ENCODE peak calls at places on chromosomes 12 and 14, in eight cellular contexts. W is hepatocyte; Y is neuronal stem cell; R is heart left ventricle; X is astrocyte of the spinal cord; K is CD4-positive, alpha-beta memory T cell; V is psoas muscle; S is thyroid gland. Q is an unnamed sample.

GRCh38 chr12:28424965-28425364 is 234.7 kb downstream of the CCDC91 start:
- DNase-seq in V (no peak), R (peak; percentile 36), W (peak; percentile 5), Y (no peak), K (no peak), X (peak; percentile 89), S (peak; percentile 66), Q (no peak)

GRCh38 chr12:66050283-66050576 is 80.3 kb downstream of the LLPH start:
- DNase-seq in S (no peak), Y (no peak), K (no peak), V (no peak), R (no peak), W (no peak), X (no peak), Q (no peak)

GRCh38 chr14:104600141-104600643 is 4.4 kb downstream of the TMEM179 start:
- DNase-seq in K (no peak), V (peak; percentile 10), Y (no peak), W (peak; percentile 45), R (no peak), S (no peak), X (no peak), Q (no peak)

GRCh38 chr14:32826404-32827082 is 112.1 kb upstream of the NPAS3 start:
- DNase-seq in V (no peak), S (peak; percentile 47), R (no peak), Y (no peak), K (no peak), X (peak; percentile 32), W (no peak), Q (peak; percentile 19)

GRCh38 chr14:77868552-77869300 is 68.8 kb downstream of the ADCK1 start:
- DNase-seq in S (no peak), X (no peak), V (no peak), K (no peak), Y (no peak), W (no peak), R (no peak), Q (no peak)

GRCh38 chr12:125193798-125194562 is 128.7 kb downstream of the AACS start:
- DNase-seq in V (no peak), R (no peak), K (no peak), S (no peak), W (no peak), X (peak; percentile 37), Y (no peak), Q (peak; percentile 80)

GRCh38 chr12:75550401-75550851 is 39.0 kb upstream of the KRR1 start:
- DNase-seq in X (no peak), W (no peak), K (no peak), Y (no peak), S (peak; percentile 80), V (no peak), R (peak; percentile 41), Q (no peak)

GRCh38 chr14:72663956-72664650 is 229.8 kb downstream of the DPF3 start:
- DNase-seq in V (no peak), S (no peak), K (no peak), Y (no peak), R (no peak), W (no peak), X (no peak), Q (no peak)

GRCh38 chr12:70721958-70722357 is 84.7 kb upstream of the PTPRB start:
- DNase-seq in Y (no peak), X (no peak), K (no peak), S (no peak), R (no peak), V (no peak), W (no peak), Q (no peak)

GRCh38 chr12:31317471-31318397 is 8.2 kb downstream of the SINHCAF start:
- DNase-seq in S (no peak), X (peak; percentile 57), R (no peak), V (no peak), Y (no peak), W (no peak), K (peak; percentile 48), Q (no peak)

GRCh38 chr14:81534510-81535074 is 939 bp upstream of the SEL1L start:
- DNase-seq in V (no peak), X (no peak), Y (no peak), W (no peak), R (no peak), S (no peak), K (no peak), Q (no peak)

GRCh38 chr14:81537193-81537592 is 3.5 kb upstream of the SEL1L start:
- DNase-seq in V (no peak), W (no peak), K (no peak), R (no peak), X (no peak), S (no peak), Y (no peak), Q (no peak)

GRCh38 chr14:81533536-81534343 is at the start of gene SEL1L:
- DNase-seq in V (peak; percentile 100), X (peak; percentile 100), R (peak; percentile 100), Y (peak; percentile 100), S (peak; percentile 100), K (peak; percentile 100), W (peak; percentile 99), Q (peak; percentile 100)

GRCh38 chr14:81535399-81536124 is 1.9 kb upstream of the SEL1L start:
- DNase-seq in W (no peak), Y (no peak), V (no peak), K (no peak), R (no peak), X (no peak), S (no peak), Q (no peak)

GRCh38 chr14:81536125-81536771 is 2.6 kb upstream of the SEL1L start:
- DNase-seq in V (no peak), X (no peak), Y (no peak), R (no peak), W (no peak), K (no peak), S (no peak), Q (no peak)
- H3K4me3 ChIP-seq in V (no peak overlapping the region), X (no peak overlapping the region), Y (no peak overlapping the region), R (no peak overlapping the region), W (no peak overlapping the region), K (no peak overlapping the region), S (no peak overlapping the region), Q (no peak overlapping the region)

DNA sequence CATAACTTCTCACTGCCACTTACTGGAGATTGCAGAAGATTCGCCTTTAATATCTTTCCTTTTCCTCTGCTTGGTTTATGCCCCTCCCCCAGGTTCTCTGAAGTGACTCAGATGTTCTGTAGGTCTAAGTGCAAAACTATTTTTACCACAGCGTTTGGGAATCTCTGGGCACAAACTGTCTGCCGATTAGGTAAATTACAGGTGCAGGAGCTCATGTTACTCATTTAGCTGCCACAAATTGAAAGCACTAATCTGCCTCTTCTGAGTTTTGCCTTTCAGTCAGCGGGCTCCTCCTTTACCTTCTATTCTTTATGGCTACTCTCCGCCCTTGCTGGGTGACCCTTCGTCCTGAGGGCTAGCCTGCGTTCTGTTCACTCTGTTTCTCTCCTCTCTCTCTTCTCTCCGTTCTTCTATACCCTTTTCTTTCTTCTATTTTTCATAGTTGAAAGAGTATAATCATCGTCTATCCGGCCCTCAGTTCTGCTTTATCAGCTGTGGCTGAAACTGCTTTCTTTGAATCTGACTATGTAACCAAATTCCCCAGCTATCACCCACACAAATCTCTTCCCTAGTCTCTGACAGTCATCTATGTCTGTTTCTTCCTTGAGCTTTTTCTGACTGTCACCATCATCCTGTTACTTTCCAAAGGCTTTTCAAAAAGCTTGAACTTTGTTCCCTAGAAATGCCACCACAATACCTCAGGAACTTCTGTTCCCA is 4.4 kb upstream of the MYF6 start:
- DNase-seq in R (no peak), W (peak; percentile 64), X (peak; percentile 76), V (no peak), Y (no peak), S (no peak), K (no peak), Q (peak; percentile 54)
- H3K4me3 ChIP-seq in R (peak overlapping the region; percentile 30), W (no peak overlapping the region), X (no peak overlapping the region), V (peak overlapping the region; percentile 76), Y (no peak overlapping the region), S (no peak overlapping the region), K (no peak overlapping the region), Q (no peak overlapping the region)

GRCh38 chr14:58239259-58240210 is 5.1 kb upstream of the PSMA3 start:
- DNase-seq in K (peak; percentile 86), S (peak; percentile 74), W (peak; percentile 84), V (peak; percentile 70), R (peak; percentile 67), X (peak; percentile 75), Y (peak; percentile 62), Q (peak; percentile 41)

GRCh38 chr14:58243790-58244555 is 670 bp upstream of the PSMA3 start:
- DNase-seq in X (peak; percentile 7), S (peak; percentile 38), K (no peak), W (peak; percentile 20), Y (no peak), V (no peak), R (no peak), Q (peak; percentile 17)

GRCh38 chr14:58238252-58239247 is 6.1 kb upstream of the PSMA3 start:
- DNase-seq in V (no peak), X (no peak), K (peak; percentile 41), W (peak; percentile 54), S (peak; percentile 34), R (no peak), Y (no peak), Q (peak; percentile 48)
- H3K4me3 ChIP-seq in V (peak overlapping the region; percentile 77), X (peak overlapping the region; percentile 59), K (peak overlapping the region; percentile 84), W (peak overlapping the region; percentile 65), S (no peak overlapping the region), R (peak overlapping the region; percentile 68), Y (no peak overlapping the region), Q (peak overlapping the region; percentile 69)

GRCh38 chr12:120197542-120197887 is 3.0 kb upstream of the GCN1 start:
- DNase-seq in W (no peak), R (no peak), X (no peak), S (no peak), K (no peak), Y (no peak), V (no peak), Q (no peak)
- H3K4me3 ChIP-seq in W (no peak overlapping the region), R (no peak overlapping the region), X (no peak overlapping the region), S (no peak overlapping the region), K (no peak overlapping the region), Y (no peak overlapping the region), V (peak overlapping the region; percentile 44), Q (no peak overlapping the region)

DNA sequence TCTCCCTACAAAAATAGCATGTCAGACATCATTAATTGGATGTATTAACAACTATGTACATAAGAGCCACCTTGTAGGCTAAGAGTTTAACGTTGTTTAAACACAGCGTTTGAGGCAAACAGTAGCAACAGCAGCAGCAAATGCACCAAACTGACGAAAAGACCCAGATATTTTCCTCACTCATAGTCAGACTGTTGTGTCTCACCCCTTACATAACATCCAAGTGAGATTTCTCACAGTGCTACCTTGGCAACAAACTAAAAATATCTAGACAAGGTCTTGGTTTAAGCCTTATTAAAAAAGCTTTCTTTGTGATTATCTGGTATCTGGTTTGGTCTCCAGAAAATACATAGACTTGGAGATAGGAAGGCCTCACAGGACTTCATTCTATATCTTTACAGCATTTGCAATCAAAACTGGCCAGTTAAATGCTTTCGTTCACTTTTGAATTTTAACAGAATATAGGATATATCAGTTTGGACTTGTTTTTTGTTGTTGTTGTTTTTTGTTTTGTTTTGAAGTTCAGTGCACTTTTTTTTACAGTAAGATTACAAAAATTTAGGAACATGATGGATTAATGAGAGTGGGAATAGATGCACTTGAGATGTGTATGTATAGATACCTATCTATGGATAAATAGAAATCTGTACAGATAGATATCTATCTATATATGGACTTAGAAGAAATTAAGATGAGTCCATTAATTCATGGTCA is 4.1 kb downstream of the BHLHE41 start:
- DNase-seq in W (no peak), V (no peak), R (no peak), K (no peak), S (no peak), X (no peak), Y (no peak), Q (no peak)
- H3K4me3 ChIP-seq in W (no peak overlapping the region), V (peak overlapping the region; percentile 77), R (peak overlapping the region; percentile 84), K (no peak overlapping the region), S (no peak overlapping the region), X (no peak overlapping the region), Y (no peak overlapping the region), Q (no peak overlapping the region)